ENCODE peak calls at places on chromosomes 11 and 22, in four cellular contexts. X, A, V and K are unnamed samples.

GRCh38 chr11:75431533-75432525 is 1.2 kb downstream of the KLHL35 start:
- DNase-seq in A (no peak), X (no peak), V (peak; percentile 80), K (no peak)

GRCh38 chr11:45556851-45557707 is 108.3 kb downstream of the CHST1 start:
- DNase-seq in X (peak; percentile 32), A (no peak), V (no peak), K (peak; percentile 10)

GRCh38 chr11:119085523-119085878 is 820 bp downstream of the HMBS start:
- DNase-seq in V (no peak), X (no peak), A (no peak), K (no peak)

GRCh38 chr11:121448431-121448941 is 3.6 kb upstream of the SORL1 start:
- DNase-seq in A (no peak), V (no peak), X (no peak), K (no peak)

GRCh38 chr11:69540118-69541000 is 58.9 kb downstream of the LINC01488 start:
- DNase-seq in A (no peak), X (no peak), V (peak; percentile 78), K (peak; percentile 16)

GRCh38 chr11:102810943-102811528 is 13.1 kb upstream of the MMP1 start:
- DNase-seq in A (no peak), V (no peak), X (peak; percentile 49), K (peak; percentile 69)

GRCh38 chr11:125317416-125317815 is 152.9 kb downstream of the PKNOX2 start:
- DNase-seq in V (no peak), X (no peak), A (no peak), K (no peak)

GRCh38 chr22:50723991-50724390 is 14.0 kb upstream of the ACR start:
- DNase-seq in A (no peak), X (no peak), V (no peak), K (no peak)

GRCh38 chr22:45163074-45163416 is 680 bp upstream of the NUP50 start:
- DNase-seq in A (no peak), V (no peak), X (peak; percentile 67), K (peak; percentile 18)
- H3K9ac ChIP-seq in A (peak overlapping the region; percentile 78), V (peak overlapping the region; percentile 90), X (peak overlapping the region; percentile 92), K (peak overlapping the region; percentile 100)

DNA sequence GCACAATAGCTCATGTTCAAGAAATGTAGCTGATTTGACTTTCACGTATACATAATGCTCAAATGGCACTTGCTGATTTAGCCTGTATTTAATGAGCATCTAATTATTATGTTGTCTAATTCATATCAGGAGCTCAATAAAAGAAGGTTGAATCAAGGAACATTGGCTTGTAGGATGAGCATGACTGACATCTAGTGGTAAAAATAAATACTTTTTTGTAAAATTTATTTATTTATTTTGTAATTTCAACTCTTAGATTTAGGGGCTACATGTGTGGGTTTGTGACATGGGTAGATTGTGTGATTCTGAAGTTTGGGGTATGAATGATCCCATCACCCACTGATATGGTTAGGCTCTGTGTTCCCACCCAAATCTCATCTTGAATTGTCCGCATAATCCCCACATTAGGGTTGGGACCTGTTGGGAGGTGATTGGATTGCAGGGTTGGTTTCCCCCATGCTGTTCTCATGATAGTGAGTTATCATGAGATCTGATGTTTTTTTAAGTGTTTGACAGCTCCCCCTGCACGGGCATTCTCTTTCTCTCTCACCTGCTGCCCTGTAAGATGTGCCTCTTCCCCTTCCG is 1.7 kb upstream of the OR52E5 start:
- DNase-seq in A (no peak), X (peak; percentile 9), V (peak; percentile 47), K (peak; percentile 23)
- H3K27me3 ChIP-seq in A (no peaks in the 10 kb centered on the region), X (no peaks in the 10 kb centered on the region), V (no peaks in the 10 kb centered on the region), K (peaks cover 5% of the 10 kb centered on the region)

GRCh38 chr11:12829131-12829530 is 154.9 kb downstream of the TEAD1 start:
- DNase-seq in V (no peak), A (no peak), X (no peak), K (no peak)

GRCh38 chr11:12826441-12826840 is 152.2 kb downstream of the TEAD1 start:
- DNase-seq in A (no peak), V (no peak), X (no peak), K (no peak)

GRCh38 chr11:12829536-12830314 is 155.5 kb downstream of the TEAD1 start:
- DNase-seq in A (no peak), V (no peak), X (no peak), K (no peak)

GRCh38 chr11:12827369-12827768 is 153.1 kb downstream of the TEAD1 start:
- DNase-seq in X (no peak), A (no peak), V (no peak), K (no peak)

GRCh38 chr11:12827929-12828812 is 153.9 kb downstream of the TEAD1 start:
- DNase-seq in X (peak; percentile 86), A (no peak), V (peak; percentile 80), K (peak; percentile 69)
- H3K9ac ChIP-seq in X (peak overlapping the region; percentile 79), A (peak overlapping the region; percentile 16), V (peak overlapping the region; percentile 33), K (peak overlapping the region; percentile 42)

GRCh38 chr11:64071849-64072248 is 36.1 kb downstream of the FLRT1 start:
- DNase-seq in A (no peak), V (no peak), X (no peak), K (no peak)
- H3K27me3 ChIP-seq in A (peaks cover 63% of the 10 kb centered on the region), V (no peaks in the 10 kb centered on the region), X (peaks cover 61% of the 10 kb centered on the region), K (no peaks in the 10 kb centered on the region)

GRCh38 chr11:100584201-100584600 is 102.9 kb upstream of the ARHGAP42 start:
- DNase-seq in A (no peak), X (no peak), V (no peak), K (no peak)

GRCh38 chr11:100578966-100579365 is 108.1 kb upstream of the ARHGAP42 start:
- DNase-seq in X (peak; percentile 55), V (peak; percentile 73), A (peak; percentile 25), K (peak; percentile 79)

GRCh38 chr11:100576044-100577021 is 110.8 kb upstream of the ARHGAP42 start:
- DNase-seq in A (peak; percentile 30), V (no peak), X (peak; percentile 72), K (peak; percentile 78)

GRCh38 chr11:100585728-100586127 is 101.4 kb upstream of the ARHGAP42 start:
- DNase-seq in A (no peak), V (no peak), X (no peak), K (no peak)

GRCh38 chr11:100581318-100581717 is 105.8 kb upstream of the ARHGAP42 start:
- DNase-seq in X (peak; percentile 65), A (no peak), V (no peak), K (peak; percentile 51)
- H3K9ac ChIP-seq in X (no peak overlapping the region), A (no peak overlapping the region), V (no peak overlapping the region), K (no peak overlapping the region)

GRCh38 chr22:43439368-43440102 is 27.7 kb downstream of the MPPED1 start:
- DNase-seq in A (no peak), X (no peak), V (no peak), K (no peak)
- H3K27me3 ChIP-seq in A (no peaks in the 10 kb centered on the region), X (peaks cover 32% of the 10 kb centered on the region), V (no peaks in the 10 kb centered on the region), K (peaks cover 8% of the 10 kb centered on the region)

GRCh38 chr22:28978158-28978557 is 83.5 kb downstream of the C22orf31 start:
- DNase-seq in V (no peak), X (peak; percentile 36), A (no peak), K (peak; percentile 14)

GRCh38 chr22:28978863-28979799 is 82.5 kb downstream of the C22orf31 start:
- DNase-seq in X (no peak), A (no peak), V (no peak), K (no peak)

GRCh38 chr22:28977050-28977449 is 84.6 kb downstream of the C22orf31 start:
- DNase-seq in V (no peak), A (no peak), X (peak; percentile 22), K (no peak)

GRCh38 chr22:28976588-28976987 is 85.0 kb downstream of the C22orf31 start:
- DNase-seq in X (peak; percentile 62), A (no peak), V (no peak), K (peak; percentile 74)

DNA sequence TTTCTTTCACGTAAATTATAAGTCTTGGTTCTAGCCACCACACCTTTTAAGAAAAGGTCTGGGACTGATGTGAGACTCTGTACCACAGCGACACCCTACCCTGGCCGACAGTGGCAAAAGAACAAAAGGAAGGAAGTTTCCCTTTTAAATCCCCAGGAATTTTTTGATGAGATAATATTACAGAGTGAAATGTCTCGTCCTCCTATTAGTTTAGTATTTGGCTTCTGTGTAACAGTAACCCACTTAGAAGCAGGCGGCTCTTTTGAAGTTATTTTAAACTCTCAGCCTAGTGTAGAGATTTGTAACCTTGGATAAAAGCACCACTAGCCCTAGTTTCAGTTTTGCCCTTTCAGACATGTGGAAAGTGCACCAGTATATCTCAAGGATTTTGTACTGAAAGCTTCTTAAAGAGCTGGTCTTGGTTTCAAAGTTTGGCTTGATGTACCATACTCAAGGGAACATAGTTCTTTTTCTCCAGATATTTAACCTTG is 84.1 kb downstream of the C22orf31 start:
- DNase-seq in V (no peak), A (no peak), X (peak; percentile 33), K (no peak)
- H3K9ac ChIP-seq in V (no peak overlapping the region), A (no peak overlapping the region), X (peak overlapping the region; percentile 81), K (no peak overlapping the region)

GRCh38 chr22:46070215-46070721 is 80.1 kb upstream of the PPARA start:
- DNase-seq in V (peak; percentile 81), X (peak; percentile 58), A (no peak), K (peak; percentile 45)
- H3K27me3 ChIP-seq in V (peaks cover 94% of the 10 kb centered on the region), X (no peaks in the 10 kb centered on the region), A (peaks cover 74% of the 10 kb centered on the region), K (no peaks in the 10 kb centered on the region)

DNA sequence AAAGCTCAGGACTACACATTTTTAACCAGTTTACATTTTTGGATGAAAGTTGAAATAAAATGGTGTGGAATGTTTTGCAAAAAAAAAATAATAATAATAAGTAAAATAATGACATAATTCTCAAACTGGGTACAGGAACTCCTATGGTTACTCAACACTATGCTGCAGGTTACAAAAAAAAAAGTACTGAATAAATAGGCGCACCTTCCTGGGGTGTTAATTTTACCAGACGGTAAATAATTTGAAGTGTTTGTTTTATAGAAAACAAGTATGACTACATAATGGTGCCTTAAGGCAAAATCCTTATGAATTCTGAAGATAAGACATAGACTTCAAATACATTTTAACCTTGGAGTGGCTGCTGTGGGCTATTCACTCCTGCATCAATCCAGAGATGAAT is 76.5 kb downstream of the RELT start:
- DNase-seq in V (no peak), A (no peak), X (no peak), K (no peak)
- H3K9ac ChIP-seq in V (no peak overlapping the region), A (no peak overlapping the region), X (no peak overlapping the region), K (no peak overlapping the region)

GRCh38 chr11:16744128-16744725 is 5.8 kb downstream of the C11orf58 start:
- DNase-seq in X (no peak), V (no peak), A (no peak), K (no peak)
- H3K27me3 ChIP-seq in X (no peaks in the 10 kb centered on the region), V (no peaks in the 10 kb centered on the region), A (no peaks in the 10 kb centered on the region), K (no peaks in the 10 kb centered on the region)